ENCODE peak calls at places on chromosomes 4 and X, in five cellular contexts. U, F, I, P and A are unnamed samples.

GRCh38 chr4:2089222-2089621 is 30.1 kb downstream of the NAT8L start:
- DNase-seq in I (no peak), F (no peak), P (no peak), U (no peak), A (no peak)

GRCh38 chr4:41752081-41752836 is 3.7 kb upstream of the PHOX2B start:
- DNase-seq in I (no peak), U (no peak), P (no peak), F (no peak), A (no peak)

GRCh38 chr4:124318292-124318691 is 394.2 kb downstream of the ANKRD50 start:
- DNase-seq in U (no peak), I (no peak), P (no peak), F (no peak), A (no peak)

GRCh38 chr4:84503495-84504437 is 4.7 kb upstream of the NKX6-1 start:
- DNase-seq in F (peak), P (peak), U (no peak), I (peak), A (peak)

GRCh38 chr4:154807042-154807630 is 26.1 kb downstream of the RBM46 start:
- DNase-seq in P (no peak), F (peak), I (no peak), U (peak), A (peak)

GRCh38 chr4:78599931-78600375 is 48.4 kb downstream of the ANXA3 start:
- DNase-seq in I (no peak), U (no peak), P (no peak), F (no peak), A (peak)

GRCh38 chr4:101018836-101019235 is 328.5 kb downstream of the PPP3CA start:
- DNase-seq in P (no peak), F (no peak), U (peak), I (no peak), A (no peak)

GRCh38 chr4:83208776-83209365 is 75.7 kb downstream of the COQ2 start:
- DNase-seq in U (no peak), F (no peak), P (peak), I (no peak), A (no peak)

GRCh38 chr4:168794092-168794707 is 215.9 kb downstream of the CBR4 start:
- DNase-seq in I (no peak), U (no peak), F (no peak), P (no peak), A (no peak)

GRCh38 chr4:98481167-98481566 is 177.2 kb downstream of the TSPAN5 start:
- DNase-seq in I (no peak), F (peak), P (no peak), U (no peak), A (no peak)

GRCh38 chrX:109952985-109953905 is 49.7 kb upstream of the TMEM164 start:
- DNase-seq in F (no peak), U (peak), I (no peak), P (no peak), A (no peak)

GRCh38 chrX:108735680-108736508 is 469 bp downstream of the IRS4 start:
- DNase-seq in F (no peak), U (no peak), I (no peak), P (no peak), A (no peak)

GRCh38 chrX:132181364-132181763 is 37.9 kb downstream of the RAP2C start:
- DNase-seq in I (no peak), F (no peak), U (no peak), P (no peak), A (no peak)

GRCh38 chrX:10379848-10380247 is 223.1 kb downstream of the CLCN4 start:
- DNase-seq in U (no peak), P (no peak), I (no peak), F (no peak), A (no peak)

GRCh38 chrX:122641826-122642225 is 542.3 kb upstream of the GRIA3 start:
- DNase-seq in U (no peak), F (no peak), P (no peak), I (no peak), A (no peak)

GRCh38 chrX:150486011-150486410 is 82.4 kb upstream of the MTM1 start:
- DNase-seq in U (no peak), F (peak), I (peak), P (peak), A (peak)

GRCh38 chr4:45679411-45679810 is 444.4 kb downstream of the GABRG1 start:
- DNase-seq in U (no peak), F (no peak), P (no peak), I (no peak), A (no peak)

GRCh38 chr4:2281575-2282343 is 19.9 kb upstream of the MXD4 start:
- DNase-seq in F (no peak), P (no peak), U (peak), I (no peak), A (no peak)

GRCh38 chrX:135340827-135341226 is 31.5 kb downstream of the ETDC start:
- DNase-seq in P (no peak), F (no peak), I (no peak), U (no peak), A (no peak)

GRCh38 chrX:113726898-113727297 is 857.0 kb upstream of the HTR2C start:
- DNase-seq in F (no peak), U (no peak), I (no peak), P (no peak), A (no peak)

GRCh38 chrX:13387656-13388421 is 68.0 kb upstream of the ATXN3L start:
- DNase-seq in U (no peak), P (no peak), F (no peak), I (no peak), A (no peak)

GRCh38 chr4:107654694-107655093 is 65.3 kb downstream of the PAPSS1 start:
- DNase-seq in I (peak), U (no peak), P (no peak), F (peak), A (peak)

GRCh38 chr4:33628296-33628695 is 2616.0 kb downstream of the ARAP2 start:
- DNase-seq in P (no peak), I (no peak), F (no peak), U (no peak), A (no peak)

GRCh38 chrX:15206306-15206705 is 63.6 kb downstream of the ASB9 start:
- DNase-seq in I (no peak), F (no peak), U (no peak), P (no peak), A (no peak)

GRCh38 chr4:92091335-92091734 is 212.4 kb upstream of the GRID2 start:
- DNase-seq in P (no peak), U (no peak), I (no peak), F (peak), A (no peak)

GRCh38 chr4:28675582-28675981 is 1814.9 kb downstream of the STIM2 start:
- DNase-seq in U (no peak), F (no peak), P (no peak), I (no peak), A (no peak)

GRCh38 chr4:8688041-8688907 is 95.7 kb downstream of the CPZ start:
- DNase-seq in P (peak), U (no peak), F (no peak), I (peak), A (peak)

GRCh38 chrX:151019837-151020236 is 36.7 kb downstream of the HMGB3 start:
- DNase-seq in F (no peak), P (no peak), U (no peak), I (no peak), A (no peak)

GRCh38 chr4:92618968-92619367 is 315.2 kb downstream of the GRID2 start:
- DNase-seq in P (no peak), I (no peak), U (no peak), F (no peak), A (no peak)

GRCh38 chr4:185771696-185772390 is 40.2 kb downstream of the SORBS2 start:
- DNase-seq in U (no peak), P (no peak), I (no peak), F (no peak), A (no peak)

GRCh38 chr4:123841431-123842121 is 445.0 kb downstream of the SPRY1 start:
- DNase-seq in U (no peak), F (no peak), I (no peak), P (no peak), A (no peak)

GRCh38 chr4:7460591-7460990 is 25.9 kb upstream of the PSAPL1 start:
- DNase-seq in F (peak), I (no peak), U (no peak), P (no peak), A (peak)

DNA sequence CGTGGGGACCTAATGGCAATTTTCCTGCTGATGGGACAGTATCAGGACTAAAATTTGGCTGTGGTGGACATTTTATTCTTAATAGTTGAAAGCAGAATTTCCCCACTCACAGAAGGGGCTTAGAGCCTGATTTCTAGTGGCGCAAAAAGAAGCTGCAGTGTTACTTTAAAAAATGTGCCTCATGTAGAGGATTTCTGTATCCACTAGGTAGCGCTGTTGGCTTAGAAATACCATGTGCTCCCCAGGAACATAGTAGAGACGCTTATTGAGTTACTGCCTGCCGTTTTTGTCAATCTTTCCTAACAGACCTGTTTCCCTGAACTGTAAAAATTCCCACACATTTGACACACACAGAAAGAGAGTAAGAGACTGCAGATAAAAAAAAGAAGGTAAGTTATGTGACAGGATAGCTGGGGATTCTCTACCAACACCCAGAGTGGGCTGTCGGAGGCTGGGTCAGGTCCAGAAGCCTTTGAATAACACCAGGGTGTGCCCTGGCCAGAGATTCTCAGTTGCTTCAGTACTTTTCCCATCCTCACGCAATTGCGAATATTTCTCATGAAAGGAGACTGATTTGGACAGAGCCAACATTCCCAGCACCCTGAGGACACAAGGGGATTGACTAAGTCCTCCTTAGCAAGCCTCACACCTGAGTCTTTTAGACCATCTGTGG is 88.4 kb downstream of the ZXDA start:
- DNase-seq in U (peak), P (peak), I (peak), F (peak), A (peak)
- TF ChIP-seq BHLHE40 in U (no peak), P (no peak), I (no peak), F (no peak), A (no peak)

DNA sequence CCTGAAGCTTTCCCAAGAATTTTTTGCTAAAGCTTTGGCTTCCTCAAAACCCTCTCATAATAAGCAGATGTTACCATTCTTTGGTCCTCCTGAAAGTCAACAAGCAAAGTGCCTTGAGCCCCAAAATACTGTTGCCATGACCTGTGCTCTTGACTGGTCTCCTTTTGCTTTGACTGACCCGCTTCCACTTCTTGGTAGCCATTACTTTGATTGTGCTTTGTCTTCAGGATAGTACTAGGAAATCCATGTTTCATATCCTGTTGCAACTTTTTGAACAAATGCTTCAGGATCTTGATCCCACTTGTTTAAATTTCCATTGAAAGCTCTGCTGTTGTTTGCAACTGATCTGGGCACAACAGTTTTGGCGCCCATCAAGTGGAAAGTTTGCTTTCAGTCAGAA is 6.9 kb upstream of the OTOP1 start:
- DNase-seq in P (no peak), U (no peak), I (no peak), F (no peak), A (no peak)
- TF ChIP-seq BHLHE40 in P (no peak), U (no peak), I (no peak), F (no peak), A (no peak)

DNA sequence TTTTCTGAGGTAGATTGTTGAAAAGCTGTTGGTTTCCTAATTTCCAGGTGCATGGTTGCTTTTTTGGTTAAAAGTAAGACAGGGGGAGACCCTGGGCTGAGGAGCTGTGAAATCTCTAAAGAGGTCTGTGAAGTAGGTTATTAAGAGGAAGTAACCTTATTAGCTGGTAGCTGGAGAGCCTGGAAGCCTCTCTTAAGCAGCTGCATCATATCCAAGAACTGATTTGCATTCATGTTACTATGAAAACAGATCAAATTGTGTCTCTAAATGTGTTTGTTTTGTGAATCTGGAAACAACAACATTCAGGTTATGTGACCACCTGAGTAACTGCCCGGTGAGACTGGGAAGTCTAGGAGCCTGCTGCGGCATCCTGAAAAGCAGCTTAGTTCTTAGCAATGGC is 54.1 kb downstream of the ARHGAP10 start:
- DNase-seq in F (no peak), I (no peak), P (no peak), U (no peak), A (no peak)
- TF ChIP-seq BHLHE40 in F (no peak), I (no peak), P (no peak), U (no peak), A (no peak)

GRCh38 chr4:146582864-146583263 is 55.8 kb upstream of the POU4F2 start:
- DNase-seq in I (no peak), P (no peak), U (no peak), F (no peak), A (peak)

GRCh38 chr4:146590801-146591200 is 47.9 kb upstream of the POU4F2 start:
- DNase-seq in U (no peak), I (no peak), P (no peak), F (no peak), A (no peak)

DNA sequence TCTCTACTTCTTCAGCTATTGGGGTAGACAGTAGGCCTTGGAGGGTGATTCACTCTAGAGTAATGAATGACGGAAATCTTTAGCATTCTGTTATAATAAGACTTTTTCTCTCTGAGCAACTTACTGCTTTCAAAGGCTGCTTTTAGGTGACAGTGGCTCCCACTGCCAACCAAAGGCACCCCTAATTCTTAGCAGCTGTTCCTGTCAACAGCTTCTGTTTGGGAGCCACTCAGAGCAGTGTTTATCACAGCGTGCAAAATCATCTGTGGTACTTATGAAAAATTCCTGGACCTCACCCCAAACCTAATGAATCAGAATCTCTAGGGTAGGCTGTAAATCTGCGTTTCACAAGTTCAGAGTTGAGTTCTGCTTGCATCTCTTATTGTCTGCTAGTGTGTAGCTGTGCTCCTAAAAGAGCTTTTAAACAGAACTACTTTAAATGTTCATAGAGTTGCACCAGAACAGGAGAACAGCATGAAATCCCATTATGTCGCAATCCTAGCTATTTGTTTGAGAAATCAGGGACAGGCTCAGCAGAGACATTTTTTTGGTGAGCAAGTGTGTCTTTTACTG is 52.8 kb upstream of the POU4F2 start:
- DNase-seq in F (no peak), P (no peak), U (no peak), I (no peak), A (no peak)
- TF ChIP-seq BHLHE40 in F (no peak), P (no peak), U (no peak), I (no peak), A (no peak)

GRCh38 chrX:11464836-11465458 is 171.7 kb downstream of the AMELX start:
- DNase-seq in F (no peak), P (no peak), U (no peak), I (no peak), A (peak)
- TF ChIP-seq BHLHE40 in F (no peak), P (no peak), U (no peak), I (no peak), A (no peak)

GRCh38 chr4:109870061-109870460 is 22.2 kb downstream of the LRIT3 start:
- DNase-seq in P (no peak), F (no peak), I (no peak), U (no peak), A (no peak)
- TF ChIP-seq BHLHE40 in P (no peak), F (no peak), I (no peak), U (no peak), A (no peak)

GRCh38 chr4:151599876-151600275 is 160.9 kb downstream of the GATB start:
- DNase-seq in I (no peak), U (no peak), P (no peak), F (no peak), A (no peak)
- TF ChIP-seq BHLHE40 in I (no peak), U (no peak), P (no peak), F (no peak), A (no peak)

DNA sequence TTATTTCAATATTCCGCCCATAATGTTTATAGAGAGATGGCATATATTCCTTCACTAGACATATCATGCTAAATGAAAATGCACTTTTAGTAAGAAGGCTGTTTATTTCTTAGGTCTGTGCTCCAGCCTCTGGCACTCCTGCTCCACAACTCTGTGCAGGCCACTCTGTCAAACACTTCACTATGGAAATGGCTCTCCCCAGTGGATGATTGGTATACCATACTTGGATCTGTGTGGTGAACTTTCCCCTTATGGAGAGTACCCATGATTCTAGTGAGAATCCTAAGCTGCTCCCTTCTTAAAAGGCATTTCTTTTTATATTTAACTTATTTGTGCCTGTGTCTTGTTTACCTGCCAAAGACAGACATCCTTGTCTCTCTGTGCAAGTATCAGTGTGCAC is 480.1 kb upstream of the GALNT7 start:
- DNase-seq in F (no peak), I (no peak), U (no peak), P (no peak), A (no peak)
- TF ChIP-seq BHLHE40 in F (no peak), I (no peak), U (no peak), P (no peak), A (no peak)

DNA sequence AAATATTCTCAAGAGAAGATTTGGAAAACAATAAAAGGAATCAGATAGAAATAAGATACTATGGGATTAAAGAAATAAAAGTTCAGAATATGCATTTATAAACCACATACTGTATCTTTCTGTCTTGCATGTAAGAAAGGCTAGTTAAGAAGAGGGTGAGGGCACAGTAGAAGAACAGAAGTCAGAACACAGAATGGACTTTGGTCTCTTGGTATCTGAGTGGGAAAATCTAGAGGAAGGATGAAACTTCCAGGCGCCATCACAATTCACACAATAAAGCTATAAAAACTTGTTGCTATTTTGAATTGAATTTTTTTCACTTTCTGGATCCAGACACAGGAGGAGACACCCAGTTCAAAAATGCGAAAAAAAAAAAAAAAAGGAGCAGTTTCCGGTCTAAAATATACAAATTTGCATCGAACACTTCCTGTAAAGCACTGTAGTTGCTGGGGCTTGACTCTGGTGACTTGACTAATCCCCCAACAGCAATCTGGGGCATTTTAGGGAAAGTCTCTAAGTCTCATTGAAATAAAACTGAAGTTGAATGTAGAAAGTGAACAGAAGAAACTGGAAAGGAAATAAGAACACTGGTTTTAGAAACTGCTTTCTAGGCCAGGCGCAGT is 8.1 kb upstream of the NAAA start:
- DNase-seq in U (no peak), F (no peak), I (no peak), P (no peak), A (no peak)
- TF ChIP-seq BHLHE40 in U (no peak), F (no peak), I (no peak), P (no peak), A (no peak)